ENCODE peak calls at places on chromosome 21, in four cellular contexts. S is Karpas-422, A is heart right ventricle, R is lower lobe of right lung. U is an unnamed sample.
A peak's percentile ranks its signal among the peaks of the same experiment; 100 is the strongest.

GRCh38 chr21:41250519-41250918 is 66.1 kb upstream of the FAM3B start:
- DNase-seq in S (no peak), A (no peak), R (no peak), U (no peak)

GRCh38 chr21:39314155-39315027 is 959 bp upstream of the BRWD1 start:
- DNase-seq in S (peak; percentile 80), A (peak; percentile 51), R (peak; percentile 58), U (peak; percentile 25)

GRCh38 chr21:36613064-36613463 is 85.9 kb upstream of the SIM2 start:
- DNase-seq in R (no peak), S (no peak), A (no peak), U (no peak)

GRCh38 chr21:36134820-36135390 is at the start of gene CBR3:
- DNase-seq in S (no peak), R (peak; percentile 68), A (peak; percentile 68), U (no peak)

GRCh38 chr21:36882776-36883175 is 83.7 kb downstream of the HLCS start:
- DNase-seq in S (no peak), R (no peak), A (no peak), U (no peak)

GRCh38 chr21:19340303-19340702 is 936.7 kb upstream of the TMPRSS15 start:
- DNase-seq in A (no peak), S (no peak), R (no peak), U (no peak)

GRCh38 chr21:42652527-42653491 is 612 bp upstream of the PDE9A start:
- DNase-seq in S (no peak), A (peak; percentile 65), R (peak; percentile 84), U (no peak)

GRCh38 chr21:20802631-20803260 is 195.5 kb upstream of the NCAM2 start:
- DNase-seq in R (no peak), S (no peak), A (no peak), U (no peak)

GRCh38 chr21:41876928-41877652 is 2.1 kb downstream of the PRDM15 start:
- DNase-seq in S (no peak), R (no peak), A (no peak), U (no peak)

GRCh38 chr21:23725576-23725975 is 1881.7 kb downstream of the MRPL39 start:
- DNase-seq in R (no peak), A (no peak), S (peak; percentile 43), U (no peak)

GRCh38 chr21:45560106-45561021 is 18.1 kb upstream of the SLC19A1 start:
- DNase-seq in A (no peak), S (no peak), R (peak; percentile 43), U (no peak)

GRCh38 chr21:46188226-46189212 is 4.3 kb upstream of the SPATC1L start:
- DNase-seq in A (peak; percentile 58), R (no peak), S (no peak), U (no peak)

GRCh38 chr21:26846036-26846931 is 1.1 kb upstream of the ADAMTS1 start:
- DNase-seq in A (peak; percentile 88), S (no peak), R (peak; percentile 78), U (no peak)

GRCh38 chr21:41815652-41816582 is 49.1 kb upstream of the RIPK4 start:
- DNase-seq in A (no peak), R (no peak), S (no peak), U (no peak)

GRCh38 chr21:36630485-36631206 is 68.3 kb upstream of the SIM2 start:
- DNase-seq in R (peak; percentile 67), A (peak; percentile 39), S (peak; percentile 86), U (peak; percentile 70)

GRCh38 chr21:41183575-41183974 is 15.6 kb downstream of the BACE2 start:
- DNase-seq in R (no peak), S (no peak), A (no peak), U (no peak)

DNA sequence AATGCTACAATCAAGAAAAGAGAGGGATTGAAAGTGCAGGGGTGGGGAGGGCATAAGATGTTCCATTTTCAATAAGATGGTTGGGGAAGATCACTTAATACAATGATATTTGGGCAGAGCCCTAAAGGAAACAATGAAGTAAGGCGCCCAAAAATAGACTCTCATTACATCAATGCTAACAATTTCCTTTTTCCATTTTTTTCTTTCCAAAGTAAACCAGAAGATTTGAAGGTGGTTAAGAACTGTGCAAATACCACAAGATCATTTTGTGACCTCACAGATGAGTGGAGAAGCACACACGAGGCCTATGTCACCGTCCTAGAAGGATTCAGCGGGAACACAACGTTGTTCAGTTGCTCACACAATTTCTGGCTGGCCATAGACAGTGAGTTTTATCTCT is 16.8 kb downstream of the IFNAR2 start:
- DNase-seq in R (no peak), S (no peak), A (no peak), U (no peak)
- H3K4me1 ChIP-seq in R (peaks cover 11% of the 10 kb centered on the region), S (no peaks in the 10 kb centered on the region), A (peaks cover 7% of the 10 kb centered on the region), U (no peaks in the 10 kb centered on the region)

DNA sequence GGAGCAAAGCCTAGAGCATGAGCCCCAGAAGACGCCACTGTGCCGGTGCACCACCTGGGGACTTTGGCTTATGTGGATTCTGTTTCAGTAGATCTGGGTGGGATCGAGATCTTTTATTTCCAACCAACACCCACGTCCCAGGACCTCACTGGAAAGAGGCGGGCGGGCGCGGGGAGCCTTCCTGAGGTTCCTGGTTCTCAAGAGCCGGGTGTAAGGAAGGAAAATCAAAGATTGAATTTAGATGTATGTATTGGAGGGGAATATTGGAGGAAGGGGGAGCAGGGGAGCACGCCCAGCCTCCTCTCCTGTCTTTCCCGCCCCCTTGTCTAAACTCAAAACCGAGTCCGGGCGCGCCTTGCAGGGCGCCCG is 6.2 kb upstream of the OLIG2 start:
- DNase-seq in A (no peak), R (no peak), S (no peak), U (no peak)
- H3K27me3 ChIP-seq in A (peaks cover 12% of the 10 kb centered on the region), R (peaks cover 99% of the 10 kb centered on the region), S (no peaks in the 10 kb centered on the region), U (peaks cover 68% of the 10 kb centered on the region)

GRCh38 chr21:15740383-15740782 is 10.6 kb downstream of the USP25 start:
- DNase-seq in R (no peak), S (no peak), A (no peak), U (no peak)
- H3K4me1 ChIP-seq in R (peaks cover 70% of the 10 kb centered on the region), S (peaks cover 32% of the 10 kb centered on the region), A (peaks cover 25% of the 10 kb centered on the region), U (peaks cover 1% of the 10 kb centered on the region)

GRCh38 chr21:44418108-44418875 is 37.0 kb upstream of the LRRC3 start:
- DNase-seq in R (no peak), S (no peak), A (no peak), U (no peak)
- H3K27me3 ChIP-seq in R (peaks cover 8% of the 10 kb centered on the region), S (no peaks in the 10 kb centered on the region), A (peaks cover 5% of the 10 kb centered on the region), U (no peaks in the 10 kb centered on the region)

U was measured in iPS DF 6.9.